ENCODE peak calls at places on chromosomes 1 and 21, in seven cellular contexts. Z is left ventricle myocardium superior; U is NCI-H345; I is HFF-Myc; X is stimulated activated CD8-positive, alpha-beta memory T cell treated with anti-CD3 and anti-CD28 coated beads, Interleukin-2, amount 100 ng/mL, for 48 hours; E is bronchial epithelial cell; N is left kidney. J is an unnamed sample.

GRCh38 chr1:41711581-41711980 is 207.1 kb downstream of the HIVEP3 start:
- DNase-seq in I (no peak), E (no peak), N (no peak), Z (no peak), U (no peak), X (no peak), J (peak)

GRCh38 chr1:21878009-21878809 is 58.9 kb downstream of the HSPG2 start:
- DNase-seq in U (no peak), N (peak), I (no peak), E (no peak), X (no peak), Z (no peak), J (no peak)

GRCh38 chr1:224592636-224593579 is 23.2 kb upstream of the CNIH3 start:
- DNase-seq in N (no peak), U (no peak), X (no peak), Z (no peak), E (peak), I (peak), J (peak)

GRCh38 chr1:233905416-233906051 is 1.1 kb downstream of the SLC35F3 start:
- DNase-seq in N (peak), U (no peak), X (no peak), E (no peak), I (no peak), Z (no peak), J (peak)

GRCh38 chr1:151549199-151549598 is 9.1 kb downstream of the TUFT1 start:
- DNase-seq in U (no peak), N (no peak), E (no peak), X (no peak), Z (no peak), I (no peak), J (no peak)

GRCh38 chr1:199194862-199195261 is 556.0 kb downstream of the PTPRC start:
- DNase-seq in N (no peak), U (no peak), X (no peak), I (no peak), E (no peak), Z (no peak), J (no peak)

GRCh38 chr1:234613992-234614584 is 4.1 kb upstream of the IRF2BP2 start:
- DNase-seq in U (no peak), E (no peak), Z (no peak), I (no peak), N (no peak), X (no peak), J (peak)

GRCh38 chr1:13828454-13829151 is 128.6 kb downstream of the PRDM2 start:
- DNase-seq in U (peak), E (peak), Z (peak), N (peak), X (peak), I (no peak), J (peak)

GRCh38 chr1:209717818-209718217 is 13.2 kb downstream of the HSD11B1 start:
- DNase-seq in Z (no peak), E (no peak), X (no peak), U (no peak), I (no peak), N (no peak), J (no peak)

GRCh38 chr21:35780983-35781382 is 279.3 kb downstream of the SETD4 start:
- DNase-seq in I (no peak), Z (no peak), X (no peak), E (no peak), N (no peak), U (no peak), J (no peak)

GRCh38 chr1:9211291-9211811 is 23.2 kb upstream of the H6PD start:
- DNase-seq in I (no peak), X (no peak), U (no peak), Z (no peak), N (peak), E (no peak), J (no peak)

GRCh38 chr21:37758997-37759396 is 157.3 kb downstream of the KCNJ6 start:
- DNase-seq in N (peak), X (no peak), I (no peak), U (no peak), Z (no peak), E (peak), J (peak)

GRCh38 chr1:50980505-50980904 is 10.5 kb downstream of the CDKN2C start:
- DNase-seq in I (no peak), Z (no peak), X (no peak), U (no peak), N (no peak), E (no peak), J (peak)

GRCh38 chr1:207298666-207299065 is 22.8 kb upstream of the CD55 start:
- DNase-seq in Z (no peak), N (no peak), E (peak), U (peak), X (no peak), I (no peak), J (no peak)

GRCh38 chr1:117780981-117781475 is 148.4 kb downstream of the GDAP2 start:
- DNase-seq in X (no peak), E (no peak), U (no peak), N (peak), I (peak), Z (no peak), J (peak)

GRCh38 chr1:2523891-2524609 is 2.3 kb downstream of the PANK4 start:
- DNase-seq in X (peak), U (no peak), I (no peak), Z (no peak), E (no peak), N (no peak), J (no peak)

GRCh38 chr1:3031401-3032221 is 10.3 kb downstream of the ACTRT2 start:
- DNase-seq in N (peak), X (no peak), I (no peak), Z (no peak), E (no peak), U (no peak), J (no peak)

GRCh38 chr1:231162300-231162969 is 577 bp downstream of the TRIM67 start:
- DNase-seq in E (no peak), U (peak), X (no peak), N (peak), I (no peak), Z (peak), J (peak)

GRCh38 chr1:156052862-156053769 is 482 bp downstream of the UBQLN4 start:
- DNase-seq in I (peak), Z (peak), N (peak), X (peak), U (peak), E (peak), J (peak)

GRCh38 chr1:28091043-28091781 is 2.8 kb upstream of the EYA3 start:
- DNase-seq in N (peak), I (peak), Z (peak), U (peak), E (peak), X (peak), J (peak)

GRCh38 chr1:37602750-37603694 is 7.3 kb upstream of the GNL2 start:
- DNase-seq in N (peak), X (no peak), E (peak), Z (no peak), U (peak), I (no peak), J (peak)

GRCh38 chr1:57752847-57753246 is 329.0 kb upstream of the DAB1 start:
- DNase-seq in Z (no peak), I (no peak), U (no peak), N (peak), E (no peak), X (no peak), J (no peak)

GRCh38 chr21:14959343-14959742 is 105.5 kb downstream of the NRIP1 start:
- DNase-seq in I (no peak), U (no peak), Z (no peak), X (no peak), N (no peak), E (peak), J (no peak)

GRCh38 chr1:101317590-101317989 is 80.8 kb downstream of the S1PR1 start:
- DNase-seq in N (no peak), I (no peak), E (no peak), X (no peak), U (no peak), Z (no peak), J (peak)

GRCh38 chr1:19123837-19124236 is 86.2 kb downstream of the UBR4 start:
- DNase-seq in N (no peak), E (no peak), I (no peak), X (no peak), U (no peak), Z (peak), J (no peak)

GRCh38 chr1:27009601-27010197 is 3.0 kb downstream of the TENT5B start:
- DNase-seq in X (no peak), I (no peak), U (no peak), Z (peak), E (peak), N (no peak), J (peak)

GRCh38 chr1:225654688-225655508 is 2.0 kb upstream of the ENAH start:
- DNase-seq in X (no peak), U (no peak), I (no peak), Z (no peak), N (no peak), E (no peak), J (peak)

GRCh38 chr1:85615536-85615935 is 35.0 kb downstream of the CCN1 start:
- DNase-seq in I (no peak), Z (no peak), N (peak), U (no peak), E (no peak), X (no peak), J (no peak)

GRCh38 chr21:16002872-16003466 is 273.2 kb downstream of the USP25 start:
- DNase-seq in Z (no peak), I (peak), E (no peak), N (peak), X (no peak), U (no peak), J (no peak)

GRCh38 chr1:53726009-53726600 is 12.9 kb downstream of the GLIS1 start:
- DNase-seq in N (no peak), U (no peak), X (no peak), I (no peak), E (no peak), Z (no peak), J (no peak)

GRCh38 chr1:31937300-31938183 is 626 bp downstream of the PTP4A2 start:
- DNase-seq in E (peak), X (peak), I (no peak), N (peak), U (peak), Z (peak), J (peak)

GRCh38 chr1:176954242-176954641 is 210.3 kb downstream of the ASTN1 start:
- DNase-seq in X (no peak), I (no peak), N (no peak), Z (no peak), E (no peak), U (no peak), J (no peak)

GRCh38 chr1:66416295-66416694 is 117.7 kb upstream of the SGIP1 start:
- DNase-seq in E (peak), U (no peak), X (no peak), I (no peak), N (no peak), Z (no peak), J (no peak)

GRCh38 chr1:119968068-119968492 is 71.8 kb upstream of the ADAM30 start:
- DNase-seq in N (peak), X (peak), I (no peak), U (peak), E (peak), Z (peak), J (peak)

GRCh38 chr21:25569084-25569483 is 38.2 kb downstream of the MRPL39 start:
- DNase-seq in N (no peak), E (no peak), U (no peak), I (no peak), Z (no peak), X (no peak), J (no peak)

GRCh38 chr1:41385398-41386189 is 24.4 kb downstream of the FOXO6 start:
- DNase-seq in I (no peak), N (no peak), E (no peak), Z (no peak), U (no peak), X (no peak), J (peak)